ENCODE peak calls at places on chromosome 14, in four cellular contexts. W, I, B and Z are unnamed samples.

GRCh38 chr14:20632831-20633771 is 8.4 kb downstream of the OR6S1 start:
- DNase-seq in W (peak; percentile 74), I (peak; percentile 59), B (no peak), Z (peak; percentile 58)

GRCh38 chr14:74207943-74208342 is 31.3 kb upstream of the VSX2 start:
- DNase-seq in W (no peak), I (no peak), B (peak; percentile 37), Z (no peak)

GRCh38 chr14:65206448-65207096 is 104.3 kb upstream of the MAX start:
- DNase-seq in W (peak; percentile 59), I (no peak), B (no peak), Z (no peak)

GRCh38 chr14:73231874-73232851 is 5.1 kb upstream of the PAPLN start:
- DNase-seq in W (no peak), I (no peak), B (no peak), Z (no peak)

GRCh38 chr14:94907626-94908261 is 137.8 kb upstream of the GSC start:
- DNase-seq in W (no peak), I (no peak), B (no peak), Z (no peak)

GRCh38 chr14:83347874-83348273 is 1814.2 kb upstream of the SEL1L start:
- DNase-seq in W (peak; percentile 12), I (no peak), B (no peak), Z (no peak)

GRCh38 chr14:47186491-47186890 is 488.9 kb downstream of the MDGA2 start:
- DNase-seq in W (peak; percentile 19), I (no peak), B (no peak), Z (no peak)

GRCh38 chr14:77529963-77530362 is 31.3 kb upstream of the ISM2 start:
- DNase-seq in W (no peak), I (no peak), B (no peak), Z (no peak)

GRCh38 chr14:101255765-101256125 is 305.6 kb upstream of the DIO3 start:
- DNase-seq in W (no peak), I (no peak), B (no peak), Z (no peak)

GRCh38 chr14:67515386-67516079 is 17.6 kb upstream of the PLEKHH1 start:
- DNase-seq in W (no peak), I (no peak), B (no peak), Z (peak; percentile 74)

GRCh38 chr14:65558363-65558762 is 145.8 kb downstream of the FUT8 start:
- DNase-seq in W (no peak), I (no peak), B (no peak), Z (no peak)

GRCh38 chr14:93033983-93034670 is 81.6 kb downstream of the ITPK1 start:
- DNase-seq in W (no peak), I (no peak), B (no peak), Z (peak; percentile 73)

GRCh38 chr14:57136669-57137068 is 132.0 kb downstream of the EXOC5 start:
- DNase-seq in W (no peak), I (no peak), B (no peak), Z (no peak)

GRCh38 chr14:22820731-22821130 is 5.5 kb upstream of the SLC7A7 start:
- DNase-seq in W (peak; percentile 79), I (no peak), B (no peak), Z (no peak)

GRCh38 chr14:23300687-23301223 is 1.9 kb downstream of the PPP1R3E start:
- DNase-seq in W (peak; percentile 26), I (peak; percentile 51), B (no peak), Z (no peak)

GRCh38 chr14:36214476-36215216 is 38.1 kb upstream of the PTCSC3 start:
- DNase-seq in W (no peak), I (no peak), B (no peak), Z (no peak)

GRCh38 chr14:31829256-31829923 is 247.7 kb upstream of the ARHGAP5 start:
- DNase-seq in W (peak; percentile 46), I (no peak), B (no peak), Z (no peak)

GRCh38 chr14:98077176-98077575 is 1194.8 kb downstream of the BCL11B start:
- DNase-seq in W (peak; percentile 80), I (no peak), B (no peak), Z (no peak)

GRCh38 chr14:68135566-68135965 is 316.0 kb downstream of the RAD51B start:
- DNase-seq in W (peak; percentile 84), I (no peak), B (no peak), Z (no peak)

GRCh38 chr14:35687335-35687939 is 121.7 kb downstream of the RALGAPA1 start:
- DNase-seq in W (peak; percentile 16), I (peak; percentile 15), B (peak; percentile 5), Z (no peak)

GRCh38 chr14:23056257-23056955 is 914 bp downstream of the CDH24 start:
- DNase-seq in W (no peak), I (peak; percentile 80), B (no peak), Z (peak; percentile 75)

GRCh38 chr14:105616802-105617192 is 90.4 kb downstream of the TMEM121 start:
- DNase-seq in W (no peak), I (no peak), B (no peak), Z (peak; percentile 71)

GRCh38 chr14:90576581-90576980 is 179.8 kb downstream of the CALM1 start:
- DNase-seq in W (no peak), I (no peak), B (no peak), Z (no peak)
- H3K27ac ChIP-seq in W (no peak overlapping the region), I (no peak overlapping the region), B (no peak overlapping the region), Z (no peak overlapping the region)

GRCh38 chr14:102390486-102390885 is 27.7 kb downstream of the TECPR2 start:
- DNase-seq in W (no peak), I (no peak), B (no peak), Z (no peak)
- H3K27ac ChIP-seq in W (no peak overlapping the region), I (peak overlapping the region; percentile 54), B (no peak overlapping the region), Z (no peak overlapping the region)

GRCh38 chr14:50602035-50602434 is 42.1 kb downstream of the ATL1 start:
- DNase-seq in W (no peak), I (no peak), B (no peak), Z (no peak)

GRCh38 chr14:50601405-50601804 is 41.5 kb downstream of the ATL1 start:
- DNase-seq in W (peak; percentile 38), I (no peak), B (no peak), Z (no peak)

GRCh38 chr14:50605776-50606175 is 45.8 kb downstream of the ATL1 start:
- DNase-seq in W (no peak), I (no peak), B (no peak), Z (no peak)

GRCh38 chr14:50600849-50601248 is 40.9 kb downstream of the ATL1 start:
- DNase-seq in W (no peak), I (no peak), B (no peak), Z (no peak)

DNA sequence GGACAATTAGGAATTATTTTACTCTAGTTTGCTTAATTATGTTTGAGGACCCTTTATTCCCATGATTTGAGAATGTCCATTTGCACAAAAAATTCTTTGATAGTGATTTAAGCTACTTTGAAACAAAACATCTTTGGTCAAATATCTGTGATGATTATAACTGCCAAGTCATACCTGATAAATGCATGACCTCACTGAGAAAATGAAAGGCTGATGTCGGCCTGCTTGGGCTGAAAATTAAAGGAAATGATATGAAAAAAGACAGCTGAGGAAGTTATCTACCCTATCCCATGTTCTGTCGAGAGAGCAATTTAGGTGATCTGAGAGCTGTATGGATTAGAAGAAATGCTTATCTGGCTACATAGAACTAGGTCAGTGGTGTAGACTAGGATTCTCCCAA is 43.6 kb downstream of the ATL1 start:
- DNase-seq in W (no peak), I (no peak), B (no peak), Z (no peak)
- H3K27ac ChIP-seq in W (no peak overlapping the region), I (no peak overlapping the region), B (no peak overlapping the region), Z (no peak overlapping the region)

DNA sequence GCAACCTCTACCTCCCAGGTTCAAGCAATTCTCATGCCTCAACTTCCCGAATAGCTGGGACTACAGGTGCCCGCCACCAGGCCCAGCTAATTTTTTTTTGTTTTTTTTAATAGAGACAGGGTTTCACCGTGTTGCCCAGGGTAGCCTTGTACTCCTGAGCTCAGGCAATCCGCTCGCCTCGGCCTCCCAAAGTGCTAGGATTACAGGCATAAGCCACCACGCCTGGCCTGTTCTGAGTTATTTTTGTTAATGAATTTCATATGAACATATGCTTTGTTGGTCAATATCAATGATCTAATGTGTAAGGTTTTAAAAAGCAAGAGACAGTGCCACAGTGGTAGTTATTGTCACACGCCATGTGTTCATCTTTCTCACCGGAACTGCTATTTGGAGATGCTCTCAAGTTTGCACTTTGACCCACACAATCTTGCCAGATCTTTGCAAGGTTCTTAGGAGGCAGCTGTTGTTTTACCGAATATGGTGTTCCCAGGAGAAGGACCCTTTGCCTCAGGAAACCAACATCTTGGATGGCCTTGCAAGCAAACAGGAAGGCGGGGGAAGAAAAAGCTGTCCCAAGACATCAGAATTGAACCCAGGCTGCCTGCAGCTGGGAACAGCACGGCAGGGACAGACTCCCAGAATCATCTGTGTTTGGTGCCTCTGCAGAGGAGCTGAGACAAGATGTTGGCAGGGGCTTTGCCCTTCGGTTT is 30.0 kb downstream of the GALNT16 start:
- DNase-seq in W (no peak), I (no peak), B (no peak), Z (peak; percentile 76)
- H3K27ac ChIP-seq in W (no peak overlapping the region), I (peak overlapping the region; percentile 3), B (no peak overlapping the region), Z (no peak overlapping the region)

GRCh38 chr14:88204221-88204620 is 118.8 kb downstream of the KCNK10 start:
- DNase-seq in W (no peak), I (peak; percentile 35), B (no peak), Z (no peak)
- H3K27ac ChIP-seq in W (no peak overlapping the region), I (no peak overlapping the region), B (no peak overlapping the region), Z (no peak overlapping the region)

GRCh38 chr14:50335989-50336391 is 23.9 kb downstream of the DMAC2L start:
- DNase-seq in W (no peak), I (no peak), B (no peak), Z (peak; percentile 70)
- H3K27ac ChIP-seq in W (no peak overlapping the region), I (peak overlapping the region; percentile 73), B (no peak overlapping the region), Z (peak overlapping the region; percentile 69)